ENCODE peak calls at places on chromosome 1, in four cellular contexts. O is dermis blood vessel endothelial cell, S is mucosa of descending colon, F is omental fat pad. N is an unnamed sample.

GRCh38 chr1:236151739-236152424 is 9.5 kb downstream of the GPR137B start:
- DNase-seq in O (no peak), S (no peak), F (no peak), N (no peak)

GRCh38 chr1:4407851-4408250 is 246.6 kb upstream of the AJAP1 start:
- DNase-seq in O (no peak), S (no peak), F (no peak), N (no peak)

GRCh38 chr1:69737527-69738176 is 169.9 kb downstream of the LRRC7 start:
- DNase-seq in O (peak), S (no peak), F (no peak), N (peak)

GRCh38 chr1:64917328-64917861 is 49.0 kb downstream of the JAK1 start:
- DNase-seq in O (peak), S (no peak), F (peak), N (peak)

GRCh38 chr1:152497273-152497672 is 13.3 kb upstream of the LCE5A start:
- DNase-seq in O (peak), S (no peak), F (no peak), N (no peak)

GRCh38 chr1:20614130-20614579 is 19.1 kb upstream of the PINK1 start:
- DNase-seq in O (no peak), S (no peak), F (no peak), N (no peak)

GRCh38 chr1:187624812-187625542 is 796.2 kb downstream of the PLA2G4A start:
- DNase-seq in O (no peak), S (no peak), F (no peak), N (no peak)

GRCh38 chr1:51330331-51331201 is at the start of gene TTC39A:
- DNase-seq in O (no peak), S (no peak), F (no peak), N (no peak)

GRCh38 chr1:183272390-183272801 is 86.3 kb downstream of the LAMC2 start:
- DNase-seq in O (peak), S (no peak), F (no peak), N (peak)

GRCh38 chr1:109636201-109636952 is 16.7 kb downstream of the AMPD2 start:
- DNase-seq in O (no peak), S (peak), F (no peak), N (no peak)

GRCh38 chr1:14323665-14324630 is 274.5 kb upstream of the KAZN start:
- DNase-seq in O (no peak), S (no peak), F (no peak), N (no peak)

GRCh38 chr1:143661418-143662120 is 310.2 kb downstream of the FAM72C start:
- DNase-seq in O (no peak), S (no peak), F (no peak), N (no peak)

GRCh38 chr1:89516055-89516454 is 8.6 kb upstream of the LRRC8B start:
- DNase-seq in O (peak), S (no peak), F (no peak), N (no peak)

GRCh38 chr1:231628207-231628876 is 1.8 kb downstream of the DISC1 start:
- DNase-seq in O (peak), S (no peak), F (peak), N (peak)

GRCh38 chr1:8259498-8260290 is 58.2 kb upstream of the SLC45A1 start:
- DNase-seq in O (peak), S (peak), F (no peak), N (peak)

GRCh38 chr1:205435904-205436573 is 14.2 kb upstream of the LEMD1 start:
- DNase-seq in O (no peak), S (no peak), F (no peak), N (no peak)

GRCh38 chr1:167447521-167448136 is 70.7 kb downstream of the CD247 start:
- DNase-seq in O (no peak), S (peak), F (no peak), N (no peak)

GRCh38 chr1:145991799-145992412 is 4.5 kb downstream of the TXNIP start:
- DNase-seq in O (no peak), S (no peak), F (no peak), N (no peak)

GRCh38 chr1:172343246-172344099 is 77.0 kb upstream of the C1orf105 start:
- DNase-seq in O (peak), S (no peak), F (no peak), N (peak)

N was measured in endothelial cell of umbilical vein.